ENCODE peak calls at places on chromosomes 5 and 9, in seven cellular contexts. Q is CD4-positive, alpha-beta memory T cell; X is transverse colon; Y is IMR-90; J is left ventricle myocardium inferior; O is PC-3; C is adipocyte. R is an unnamed sample.

GRCh38 chr9:131237931-131238401 is 38.3 kb downstream of the FAM78A start:
- DNase-seq in Y (peak; percentile 88), C (peak; percentile 78), X (peak; percentile 83), J (peak; percentile 72), O (peak; percentile 8), Q (peak; percentile 86), R (peak; percentile 89)

GRCh38 chr5:157505496-157505895 is 45.5 kb downstream of the NIPAL4 start:
- DNase-seq in J (no peak), C (no peak), Q (no peak), O (no peak), X (no peak), Y (no peak), R (no peak)

GRCh38 chr9:129885670-129886106 is 50.4 kb downstream of the USP20 start:
- DNase-seq in Q (peak; percentile 84), J (peak; percentile 93), Y (peak; percentile 89), O (peak; percentile 91), C (peak; percentile 98), X (peak; percentile 97), R (peak; percentile 79)

GRCh38 chr5:173075137-173075868 is 19.2 kb downstream of the CREBRF start:
- DNase-seq in X (no peak), Q (no peak), O (peak; percentile 47), Y (no peak), J (no peak), C (no peak), R (no peak)

GRCh38 chr5:10406636-10407035 is 35.0 kb upstream of the ROPN1L start:
- DNase-seq in X (no peak), J (no peak), O (no peak), C (no peak), Q (no peak), Y (no peak), R (no peak)

GRCh38 chr9:6484210-6484609 is 71.2 kb downstream of the UHRF2 start:
- DNase-seq in Q (no peak), X (no peak), C (no peak), J (no peak), O (no peak), Y (no peak), R (no peak)

GRCh38 chr9:124124729-124125589 is 113.4 kb downstream of the LHX2 start:
- DNase-seq in J (no peak), X (no peak), Y (no peak), O (no peak), Q (no peak), C (no peak), R (no peak)

GRCh38 chr9:87148391-87149237 is 201.3 kb upstream of the GAS1 start:
- DNase-seq in O (no peak), C (peak; percentile 91), J (peak; percentile 89), X (peak; percentile 52), Y (peak; percentile 75), Q (no peak), R (no peak)

GRCh38 chr5:171509467-171509866 is 90.0 kb downstream of the FGF18 start:
- DNase-seq in Q (no peak), Y (no peak), X (no peak), J (no peak), C (no peak), O (no peak), R (no peak)

GRCh38 chr9:83199240-83199639 is 136.3 kb upstream of the RASEF start:
- DNase-seq in O (peak; percentile 56), Y (peak; percentile 25), C (peak; percentile 79), J (no peak), Q (no peak), X (peak; percentile 33), R (no peak)

GRCh38 chr5:2465383-2465782 is 286.1 kb downstream of the IRX2 start:
- DNase-seq in O (no peak), X (no peak), Q (no peak), Y (no peak), J (no peak), C (no peak), R (no peak)

DNA sequence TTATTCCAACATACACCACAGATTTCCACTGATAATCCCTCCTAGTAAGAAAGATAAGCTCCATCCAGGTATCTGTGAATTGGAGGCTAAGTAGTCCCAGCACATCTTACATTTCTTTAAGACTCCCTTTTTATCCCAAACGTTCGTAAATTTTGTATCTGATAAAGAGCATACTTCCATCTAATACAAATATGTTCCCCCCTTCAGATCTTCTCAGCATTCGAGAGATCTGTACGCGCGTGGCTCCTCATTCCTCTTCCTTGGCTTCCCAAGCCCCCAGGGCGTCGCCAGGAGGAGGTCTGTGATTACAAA is 20.0 kb downstream of the CDKN2A start:
- DNase-seq in C (peak; percentile 41), J (no peak), Q (no peak), O (no peak), X (no peak), Y (no peak), R (no peak)
- H3K4me3 ChIP-seq in C (peak overlapping the region; percentile 92), J (peak overlapping the region; percentile 63), Q (no peak overlapping the region), O (no peak overlapping the region), X (peak overlapping the region; percentile 45), Y (peak overlapping the region; percentile 75), R (peak overlapping the region; percentile 43)

GRCh38 chr5:135533346-135533745 is 2.4 kb downstream of the NEUROG1 start:
- DNase-seq in X (no peak), Q (no peak), Y (no peak), J (no peak), O (no peak), C (no peak), R (no peak)

GRCh38 chr5:135535420-135535819 is 344 bp downstream of the NEUROG1 start:
- DNase-seq in X (no peak), O (no peak), Y (no peak), C (no peak), J (no peak), Q (no peak), R (no peak)

GRCh38 chr5:135535820-135536801 is at the start of gene NEUROG1:
- DNase-seq in Q (no peak), Y (no peak), X (no peak), C (no peak), J (no peak), O (no peak), R (no peak)

GRCh38 chr5:135533794-135534193 is 2.0 kb downstream of the NEUROG1 start:
- DNase-seq in X (no peak), Y (no peak), J (no peak), O (no peak), Q (no peak), C (no peak), R (no peak)

GRCh38 chr5:135534609-135535419 is 950 bp downstream of the NEUROG1 start:
- DNase-seq in X (no peak), O (no peak), Q (no peak), J (no peak), C (no peak), Y (no peak), R (no peak)
- H3K27me3 ChIP-seq in X (peaks cover 100% of the 10 kb centered on the region), O (peaks cover 30% of the 10 kb centered on the region), Q (peaks cover 23% of the 10 kb centered on the region), J (peaks cover 100% of the 10 kb centered on the region), C (peaks cover 92% of the 10 kb centered on the region), Y (peaks cover 84% of the 10 kb centered on the region), R (peaks cover 7% of the 10 kb centered on the region)

GRCh38 chr5:80185095-80185494 is 70.8 kb downstream of the SERINC5 start:
- DNase-seq in X (no peak), Q (no peak), J (no peak), O (no peak), C (no peak), Y (no peak), R (no peak)

GRCh38 chr5:80177236-80177635 is 78.6 kb downstream of the SERINC5 start:
- DNase-seq in J (no peak), O (no peak), Q (no peak), X (no peak), Y (no peak), C (no peak), R (no peak)

GRCh38 chr5:80182802-80183645 is 72.8 kb downstream of the SERINC5 start:
- DNase-seq in Q (no peak), C (no peak), J (no peak), X (peak; percentile 26), O (no peak), Y (no peak), R (peak; percentile 37)

GRCh38 chr5:80184235-80185023 is 71.4 kb downstream of the SERINC5 start:
- DNase-seq in O (peak; percentile 67), X (peak; percentile 64), J (no peak), C (no peak), Y (no peak), Q (no peak), R (no peak)

GRCh38 chr5:80181618-80182211 is 74.1 kb downstream of the SERINC5 start:
- DNase-seq in Q (peak; percentile 82), J (no peak), C (no peak), O (peak; percentile 85), Y (no peak), X (peak; percentile 85), R (peak; percentile 62)
- H3K4me1 ChIP-seq in Q (peaks cover 97% of the 10 kb centered on the region), J (peaks cover 48% of the 10 kb centered on the region), C (peaks cover 4% of the 10 kb centered on the region), O (peaks cover 45% of the 10 kb centered on the region), Y (no peaks in the 10 kb centered on the region), X (peaks cover 57% of the 10 kb centered on the region), R (peaks cover 95% of the 10 kb centered on the region)

GRCh38 chr5:88661870-88662207 is 221.1 kb downstream of the MEF2C start:
- DNase-seq in Y (no peak), C (no peak), X (no peak), Q (no peak), J (no peak), O (no peak), R (no peak)

GRCh38 chr5:88662801-88663360 is 220.1 kb downstream of the MEF2C start:
- DNase-seq in J (no peak), O (no peak), Q (no peak), X (no peak), Y (no peak), C (no peak), R (no peak)

GRCh38 chr5:88665750-88666215 is 217.2 kb downstream of the MEF2C start:
- DNase-seq in Y (no peak), J (no peak), O (no peak), X (no peak), Q (no peak), C (no peak), R (no peak)

GRCh38 chr5:88664630-88665029 is 218.4 kb downstream of the MEF2C start:
- DNase-seq in J (no peak), Q (no peak), X (no peak), C (no peak), O (no peak), Y (no peak), R (no peak)

DNA sequence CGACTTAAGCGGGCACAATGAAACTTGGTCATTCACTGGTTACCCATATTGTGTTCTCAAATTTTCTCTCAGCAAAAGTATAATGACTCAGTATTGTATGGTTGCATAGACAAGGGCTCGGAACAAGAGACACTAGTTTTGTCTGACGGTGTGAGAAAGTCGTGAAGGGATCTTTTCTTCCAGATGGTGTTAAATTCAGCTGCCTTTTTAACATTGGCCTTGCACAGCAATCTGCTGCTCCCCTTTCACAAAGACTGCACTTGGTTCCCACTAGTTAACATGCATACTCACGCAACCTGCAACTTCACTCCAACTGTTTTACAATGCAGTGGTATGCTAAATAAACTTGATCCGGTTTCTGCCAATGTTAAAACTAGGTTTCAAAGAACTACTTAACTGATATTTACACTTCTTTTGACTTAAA is 219.2 kb downstream of the MEF2C start:
- DNase-seq in Q (no peak), Y (no peak), C (no peak), X (no peak), O (no peak), J (no peak), R (no peak)
- H3K4me3 ChIP-seq in Q (no peak overlapping the region), Y (no peak overlapping the region), C (no peak overlapping the region), X (no peak overlapping the region), O (no peak overlapping the region), J (no peak overlapping the region), R (no peak overlapping the region)

GRCh38 chr9:16954032-16954431 is 83.6 kb upstream of the BNC2 start:
- DNase-seq in C (no peak), O (no peak), X (no peak), Y (no peak), J (no peak), Q (no peak), R (no peak)
- H3K27me3 ChIP-seq in C (no peaks in the 10 kb centered on the region), O (no peaks in the 10 kb centered on the region), X (no peaks in the 10 kb centered on the region), Y (no peaks in the 10 kb centered on the region), J (no peaks in the 10 kb centered on the region), Q (no peaks in the 10 kb centered on the region), R (no peaks in the 10 kb centered on the region)